ENCODE peak calls at places on chromosomes 3 and 15, in eight cellular contexts. R, G, D, J, I, O, A and N are unnamed samples.
A peak's percentile ranks its signal among the peaks of the same experiment; 100 is the strongest.

GRCh38 chr3:151787626-151788025 is 26.3 kb upstream of the AADAC start:
- DNase-seq in I (no peak), A (no peak), D (no peak), R (no peak), O (no peak), J (peak; percentile 49), G (no peak), N (no peak)

GRCh38 chr3:153138267-153139210 is 23.5 kb upstream of the RAP2B start:
- DNase-seq in R (peak; percentile 86), O (peak; percentile 38), J (peak; percentile 97), G (no peak), A (no peak), D (no peak), I (no peak), N (no peak)

GRCh38 chr3:143963946-143964345 is 7.7 kb upstream of the DIPK2A start:
- DNase-seq in O (no peak), R (no peak), G (no peak), J (no peak), D (no peak), A (no peak), I (no peak), N (no peak)

GRCh38 chr3:40980467-40980866 is 218.8 kb upstream of the CTNNB1 start:
- DNase-seq in O (no peak), J (no peak), A (no peak), I (no peak), D (no peak), R (no peak), G (no peak), N (no peak)

GRCh38 chr3:14297784-14298236 is 104.6 kb upstream of the SLC6A6 start:
- DNase-seq in I (no peak), O (peak; percentile 54), G (no peak), A (no peak), R (no peak), D (no peak), J (peak; percentile 18), N (no peak)

GRCh38 chr3:88219138-88219792 is 69.5 kb downstream of the C3orf38 start:
- DNase-seq in G (peak; percentile 4), R (peak; percentile 64), A (no peak), J (peak; percentile 60), O (no peak), I (no peak), D (no peak), N (no peak)

GRCh38 chr15:77942611-77943211 is 134.8 kb downstream of the TBC1D2B start:
- DNase-seq in I (no peak), O (no peak), J (no peak), D (no peak), R (no peak), A (no peak), G (no peak), N (no peak)

GRCh38 chr15:63244399-63244798 is 33.0 kb upstream of the APH1B start:
- DNase-seq in A (no peak), J (peak; percentile 56), O (no peak), D (no peak), R (no peak), I (no peak), G (no peak), N (no peak)

GRCh38 chr15:69881310-69881660 is 216.4 kb downstream of the TLE3 start:
- DNase-seq in G (no peak), I (no peak), A (no peak), D (no peak), R (no peak), O (no peak), J (no peak), N (no peak)

GRCh38 chr3:106829206-106829605 is 548.0 kb upstream of the CCDC54 start:
- DNase-seq in D (no peak), I (no peak), A (no peak), G (no peak), R (no peak), J (peak; percentile 75), O (no peak), N (no peak)

GRCh38 chr3:72274511-72275295 is 489.8 kb upstream of the PROK2 start:
- DNase-seq in I (no peak), D (peak; percentile 15), A (no peak), O (peak; percentile 73), G (peak; percentile 21), R (peak; percentile 80), J (peak; percentile 88), N (no peak)

GRCh38 chr15:58762731-58763130 is 8.4 kb upstream of the MINDY2 start:
- DNase-seq in R (no peak), G (no peak), D (no peak), J (no peak), O (no peak), A (no peak), I (no peak), N (no peak)

GRCh38 chr3:59809750-59810444 is 760.1 kb upstream of the CFAP20DC start:
- DNase-seq in A (no peak), G (no peak), D (no peak), J (peak; percentile 72), I (no peak), O (no peak), R (peak; percentile 29), N (no peak)

GRCh38 chr15:77851696-77852095 is 219.0 kb upstream of the LINGO1 start:
- DNase-seq in J (no peak), O (no peak), G (no peak), I (no peak), R (no peak), A (no peak), D (no peak), N (no peak)

GRCh38 chr3:64399205-64399800 is 174.0 kb upstream of the PRICKLE2 start:
- DNase-seq in J (peak; percentile 70), I (no peak), D (no peak), O (peak; percentile 37), G (no peak), R (peak; percentile 60), A (no peak), N (no peak)

GRCh38 chr15:22903427-22903826 is 65.0 kb downstream of the NIPA2 start:
- DNase-seq in A (no peak), G (no peak), O (no peak), J (no peak), R (no peak), I (no peak), D (no peak), N (no peak)

GRCh38 chr3:52345521-52346110 is 29.5 kb downstream of the DNAH1 start:
- DNase-seq in D (no peak), J (no peak), I (no peak), A (no peak), R (no peak), G (no peak), O (no peak), N (no peak)

GRCh38 chr3:100260081-100260684 is 609 bp upstream of the TBC1D23 start:
- DNase-seq in O (peak; percentile 59), I (no peak), J (peak; percentile 71), G (peak; percentile 2), R (no peak), D (no peak), A (no peak), N (no peak)

GRCh38 chr3:119469378-119470189 is 821 bp downstream of the POGLUT1 start:
- DNase-seq in R (peak; percentile 4), I (no peak), O (peak; percentile 20), D (no peak), J (peak; percentile 42), A (no peak), G (no peak), N (no peak)

GRCh38 chr3:155714295-155714718 is 30.6 kb downstream of the PLCH1 start:
- DNase-seq in R (no peak), A (no peak), I (no peak), D (no peak), G (no peak), J (no peak), O (no peak), N (no peak)

GRCh38 chr15:48871536-48871935 is 6.4 kb upstream of the EID1 start:
- DNase-seq in J (peak; percentile 84), D (no peak), G (no peak), I (no peak), O (no peak), A (no peak), R (no peak), N (no peak)

GRCh38 chr3:133535971-133536634 is 37.4 kb upstream of the CDV3 start:
- DNase-seq in O (no peak), J (peak; percentile 97), A (no peak), R (peak; percentile 83), G (no peak), I (no peak), D (no peak), N (no peak)

GRCh38 chr3:54859204-54859603 is 68.7 kb downstream of the LRTM1 start:
- DNase-seq in D (no peak), A (no peak), G (no peak), O (no peak), I (no peak), R (peak; percentile 16), J (peak; percentile 41), N (no peak)

GRCh38 chr3:60992395-60992794 is 258.9 kb downstream of the FHIT start:
- DNase-seq in A (no peak), G (no peak), J (no peak), R (no peak), D (no peak), O (no peak), I (no peak), N (no peak)

GRCh38 chr15:72155021-72155621 is 36.9 kb downstream of the SENP8 start:
- DNase-seq in I (no peak), D (no peak), R (no peak), A (no peak), G (peak; percentile 65), O (peak; percentile 69), J (peak; percentile 5), N (no peak)

GRCh38 chr3:126607214-126607908 is 47.6 kb downstream of the TXNRD3 start:
- DNase-seq in A (no peak), I (no peak), G (no peak), J (peak; percentile 81), O (no peak), R (peak; percentile 48), D (no peak), N (no peak)

GRCh38 chr3:72100626-72101187 is 315.8 kb upstream of the PROK2 start:
- DNase-seq in D (peak; percentile 82), G (peak; percentile 58), A (peak; percentile 71), J (peak; percentile 74), O (peak; percentile 81), R (peak; percentile 60), I (peak; percentile 10), N (peak; percentile 65)

GRCh38 chr3:63613561-63613960 is 38.9 kb upstream of the SNTN start:
- DNase-seq in O (no peak), D (no peak), A (no peak), G (no peak), R (no peak), I (no peak), J (peak; percentile 27), N (no peak)

GRCh38 chr3:43043071-43043766 is 62.7 kb downstream of the POMGNT2 start:
- DNase-seq in D (no peak), O (no peak), J (peak; percentile 18), I (no peak), A (no peak), G (no peak), R (no peak), N (no peak)

GRCh38 chr15:72784233-72784876 is 797 bp upstream of the ADPGK start:
- DNase-seq in O (peak; percentile 62), R (peak; percentile 83), I (peak; percentile 23), G (no peak), D (no peak), J (peak; percentile 81), A (no peak), N (no peak)

GRCh38 chr3:143627336-143627735 is 220.9 kb downstream of the SLC9A9 start:
- DNase-seq in R (peak; percentile 47), I (no peak), D (no peak), O (no peak), J (peak; percentile 44), A (no peak), G (no peak), N (no peak)

GRCh38 chr3:134623615-134624245 is 27.1 kb downstream of the KY start:
- DNase-seq in O (no peak), I (no peak), R (no peak), J (no peak), G (no peak), A (no peak), D (no peak), N (no peak)

GRCh38 chr15:79901958-79902357 is 5.1 kb upstream of the MTHFS start:
- DNase-seq in R (no peak), J (peak; percentile 40), D (no peak), G (no peak), O (no peak), A (no peak), I (no peak), N (no peak)

GRCh38 chr3:111801697-111802655 is 57.1 kb upstream of the PHLDB2 start:
- DNase-seq in J (peak; percentile 92), A (no peak), R (peak; percentile 84), D (no peak), O (peak; percentile 38), I (no peak), G (no peak), N (no peak)